ENCODE peak calls at places on chromosomes 3 and 15, in nine cellular contexts. One of them, this sample, is unnamed.

GRCh38 chr3:31873254-31873653 is 107.8 kb downstream of the OSBPL10 start:
- DNase-seq in heart left ventricle: no peak
- DNase-seq in astrocyte: peak
- DNase-seq in uterus: no peak
- DNase-seq in AG20443: no peak
- DNase-seq in osteoblast: no peak
- DNase-seq in naive thymus-derived CD4-positive, alpha-beta T cell: no peak
- DNase-seq in hepatocyte: no peak
- DNase-seq in HS-5: no peak
- DNase-seq in this sample: no peak

GRCh38 chr15:85318048-85318731 is 62.2 kb upstream of the AKAP13 start:
- DNase-seq in heart left ventricle: no peak
- DNase-seq in astrocyte: peak
- DNase-seq in uterus: no peak
- DNase-seq in AG20443: peak
- DNase-seq in osteoblast: peak
- DNase-seq in naive thymus-derived CD4-positive, alpha-beta T cell: peak
- DNase-seq in hepatocyte: peak
- DNase-seq in HS-5: peak
- DNase-seq in this sample: no peak

GRCh38 chr3:197518794-197519451 is 36.8 kb downstream of the BDH1 start:
- DNase-seq in heart left ventricle: no peak
- DNase-seq in astrocyte: no peak
- DNase-seq in uterus: no peak
- DNase-seq in AG20443: no peak
- DNase-seq in osteoblast: peak
- DNase-seq in naive thymus-derived CD4-positive, alpha-beta T cell: no peak
- DNase-seq in hepatocyte: no peak
- DNase-seq in HS-5: no peak
- DNase-seq in this sample: no peak

GRCh38 chr15:68644996-68645395 is 66.2 kb downstream of the CORO2B start:
- DNase-seq in heart left ventricle: no peak
- DNase-seq in astrocyte: no peak
- DNase-seq in uterus: no peak
- DNase-seq in AG20443: no peak
- DNase-seq in osteoblast: no peak
- DNase-seq in naive thymus-derived CD4-positive, alpha-beta T cell: no peak
- DNase-seq in hepatocyte: no peak
- DNase-seq in HS-5: no peak
- DNase-seq in this sample: no peak

GRCh38 chr3:24591661-24592555 is 97.3 kb upstream of the THRB start:
- DNase-seq in heart left ventricle: no peak
- DNase-seq in astrocyte: peak
- DNase-seq in uterus: no peak
- DNase-seq in AG20443: peak
- DNase-seq in osteoblast: no peak
- DNase-seq in naive thymus-derived CD4-positive, alpha-beta T cell: no peak
- DNase-seq in hepatocyte: no peak
- DNase-seq in HS-5: peak
- DNase-seq in this sample: no peak

GRCh38 chr3:19334120-19334519 is 185.8 kb downstream of the KCNH8 start:
- DNase-seq in heart left ventricle: no peak
- DNase-seq in astrocyte: no peak
- DNase-seq in uterus: no peak
- DNase-seq in AG20443: no peak
- DNase-seq in osteoblast: peak
- DNase-seq in naive thymus-derived CD4-positive, alpha-beta T cell: no peak
- DNase-seq in hepatocyte: no peak
- DNase-seq in HS-5: no peak
- DNase-seq in this sample: no peak

GRCh38 chr3:13042932-13043275 is 30.3 kb downstream of the IQSEC1 start:
- DNase-seq in heart left ventricle: no peak
- DNase-seq in astrocyte: no peak
- DNase-seq in uterus: no peak
- DNase-seq in AG20443: no peak
- DNase-seq in osteoblast: no peak
- DNase-seq in naive thymus-derived CD4-positive, alpha-beta T cell: no peak
- DNase-seq in hepatocyte: no peak
- DNase-seq in HS-5: no peak
- DNase-seq in this sample: no peak

GRCh38 chr3:69458798-69459197 is 72.9 kb upstream of the FRMD4B start:
- DNase-seq in heart left ventricle: no peak
- DNase-seq in astrocyte: no peak
- DNase-seq in uterus: no peak
- DNase-seq in AG20443: no peak
- DNase-seq in osteoblast: no peak
- DNase-seq in naive thymus-derived CD4-positive, alpha-beta T cell: no peak
- DNase-seq in hepatocyte: no peak
- DNase-seq in HS-5: no peak
- DNase-seq in this sample: peak

This sample was measured in GF-D8.